ENCODE peak calls at places on chromosomes 3 and 15, in seven cellular contexts. D is HCT116, Y is NCI-H1092 treated with DMSO at 0.1 percent for 48 hours, C is sciatic nerve, U is right cardiac atrium, W is epithelial cell of prostate, J is skeletal muscle cell. K is an unnamed sample.

GRCh38 chr15:82855286-82856092 is 46.1 kb downstream of the WHAMM start:
- DNase-seq in D (no peak), U (no peak), C (no peak), J (no peak), W (no peak), Y (no peak), K (no peak)

GRCh38 chr3:129068291-129068886 is 7.8 kb downstream of the GP9 start:
- DNase-seq in Y (no peak), W (no peak), D (no peak), J (no peak), U (peak; percentile 73), C (no peak), K (no peak)

GRCh38 chr15:38391186-38391585 is 62.7 kb upstream of the FAM98B start:
- DNase-seq in U (no peak), D (no peak), J (no peak), C (no peak), Y (no peak), W (no peak), K (no peak)

GRCh38 chr15:25803036-25803435 is 60.1 kb downstream of the ATP10A start:
- DNase-seq in U (no peak), C (no peak), Y (no peak), W (no peak), D (no peak), J (no peak), K (no peak)

GRCh38 chr15:40309344-40309862 is 1.7 kb upstream of the PLCB2 start:
- DNase-seq in D (no peak), J (no peak), Y (no peak), C (no peak), W (no peak), U (no peak), K (no peak)

GRCh38 chr3:25679166-25679565 is 14.5 kb upstream of the TOP2B start:
- DNase-seq in D (no peak), W (no peak), Y (no peak), C (no peak), U (no peak), J (no peak), K (no peak)

GRCh38 chr3:87397210-87397609 is 120.8 kb upstream of the POU1F1 start:
- DNase-seq in U (no peak), D (no peak), Y (no peak), C (no peak), W (no peak), J (peak; percentile 14), K (no peak)

GRCh38 chr3:111846717-111847116 is 12.3 kb upstream of the PHLDB2 start:
- DNase-seq in C (no peak), W (peak; percentile 49), J (peak; percentile 62), Y (no peak), U (no peak), D (no peak), K (no peak)

GRCh38 chr15:72118400-72118978 is at the start of gene SENP8:
- DNase-seq in D (no peak), J (no peak), W (no peak), U (no peak), C (no peak), Y (no peak), K (no peak)

GRCh38 chr15:99564221-99565030 is 1.4 kb upstream of the MEF2A start:
- DNase-seq in U (peak; percentile 65), Y (peak; percentile 47), C (no peak), W (no peak), J (no peak), D (no peak), K (no peak)

GRCh38 chr3:17478673-17479072 is 263.8 kb downstream of the TBC1D5 start:
- DNase-seq in U (no peak), C (no peak), Y (no peak), D (peak; percentile 10), J (peak; percentile 75), W (peak; percentile 78), K (peak; percentile 87)

GRCh38 chr3:173501941-173502489 is 104.5 kb downstream of the NLGN1 start:
- DNase-seq in Y (no peak), U (no peak), D (no peak), J (peak; percentile 51), W (no peak), C (no peak), K (no peak)

GRCh38 chr15:74798388-74799254 is 14.0 kb upstream of the LMAN1L start:
- DNase-seq in U (peak; percentile 79), D (no peak), J (no peak), C (no peak), W (no peak), Y (no peak), K (no peak)

GRCh38 chr3:146067048-146067447 is 93.9 kb downstream of the PLOD2 start:
- DNase-seq in D (no peak), W (peak; percentile 10), C (no peak), U (no peak), J (peak; percentile 67), Y (no peak), K (no peak)

GRCh38 chr15:62094398-62094797 is 27.6 kb downstream of the C2CD4A start:
- DNase-seq in C (no peak), W (no peak), J (no peak), Y (no peak), D (no peak), U (no peak), K (no peak)

GRCh38 chr15:64162478-64162868 is 349 bp downstream of the PPIB start:
- DNase-seq in J (no peak), Y (no peak), D (no peak), U (no peak), C (no peak), W (no peak), K (no peak)

GRCh38 chr3:70242297-70242868 is 70.1 kb downstream of the MDFIC2 start:
- DNase-seq in W (no peak), J (no peak), U (no peak), D (no peak), C (no peak), Y (no peak), K (no peak)

GRCh38 chr3:78613366-78614008 is 1154.3 kb downstream of the ROBO1 start:
- DNase-seq in C (no peak), W (no peak), J (no peak), Y (peak; percentile 87), U (no peak), D (no peak), K (no peak)

GRCh38 chr3:108389361-108389760 is 93.0 kb downstream of the HHLA2 start:
- DNase-seq in C (no peak), Y (peak; percentile 44), W (no peak), U (no peak), J (no peak), D (no peak), K (no peak)

K was measured in Panc1.